ENCODE peak calls at places on chromosomes 12 and 14, in six cellular contexts. H is foreskin fibroblast; C is endothelial cell; O is Right ventricle myocardium superior; T is activated CD4-positive, alpha-beta T cell treated with anti-CD3 and anti-CD28 coated beads, Interleukin-2, amount 50 U/mL, for 1 hour; U is stimulated activated naive CD4-positive, alpha-beta T cell treated with Interleukin-2 at 50 U/mL for 16 hours. L is an unnamed sample.

GRCh38 chr12:68098939-68099338 is 60.6 kb downstream of the IFNG start:
- DNase-seq in H (no peak), C (no peak), O (no peak), T (no peak), U (no peak), L (no peak)

GRCh38 chr12:13205809-13206559 is 9.5 kb downstream of the EMP1 start:
- DNase-seq in H (peak), C (peak), O (no peak), T (no peak), U (peak), L (no peak)

GRCh38 chr14:105080161-105080560 is 14.9 kb upstream of the GPR132 start:
- DNase-seq in H (no peak), C (no peak), O (no peak), T (no peak), U (no peak), L (no peak)

GRCh38 chr14:68619805-68620574 is 172.9 kb downstream of the ZFP36L1 start:
- DNase-seq in H (peak), C (no peak), O (peak), T (no peak), U (no peak), L (no peak)

GRCh38 chr12:111462134-111462821 is 56.6 kb downstream of the SH2B3 start:
- DNase-seq in H (peak), C (no peak), O (no peak), T (no peak), U (no peak), L (no peak)

GRCh38 chr12:123808167-123808566 is 46.1 kb downstream of the DNAH10 start:
- DNase-seq in H (peak), C (peak), O (no peak), T (no peak), U (no peak), L (peak)

GRCh38 chr12:89880695-89881350 is 172.2 kb upstream of the ATP2B1 start:
- DNase-seq in H (no peak), C (no peak), O (no peak), T (peak), U (peak), L (no peak)

GRCh38 chr14:80507292-80507869 is 296.1 kb upstream of the DIO2 start:
- DNase-seq in H (no peak), C (no peak), O (no peak), T (no peak), U (no peak), L (no peak)

GRCh38 chr14:91258021-91258618 is 13.6 kb upstream of the GPR68 start:
- DNase-seq in H (peak), C (no peak), O (no peak), T (no peak), U (no peak), L (no peak)